ENCODE peak calls at places on chromosomes 4 and X, in eight cellular contexts. D, U, Z, B, O, A, J and N are unnamed samples. For H3K9me3, the result is how much of the 10 kb centered on the place peaks cover.

GRCh38 chr4:70522626-70523025 is 4.3 kb downstream of the AMTN start:
- DNase-seq in D (no peak), U (no peak), A (no peak), O (no peak), J (no peak), B (no peak), Z (no peak), N (no peak)

GRCh38 chr4:38194202-38194601 is 234.0 kb downstream of the PTTG2 start:
- DNase-seq in O (no peak), B (no peak), Z (no peak), J (no peak), U (no peak), A (no peak), D (no peak), N (no peak)

GRCh38 chrX:138669693-138670092 is 41.8 kb downstream of the FGF13 start:
- DNase-seq in Z (no peak), A (no peak), O (no peak), D (no peak), U (no peak), B (no peak), J (no peak), N (no peak)

GRCh38 chrX:112380541-112381278 is 298.1 kb upstream of the TRPC5 start:
- DNase-seq in D (no peak), O (no peak), B (no peak), U (no peak), A (no peak), Z (no peak), J (no peak), N (no peak)

GRCh38 chrX:71629467-71629866 is 11.2 kb upstream of the CXCR3 start:
- DNase-seq in O (no peak), J (no peak), U (no peak), D (peak), B (no peak), Z (peak), A (no peak), N (no peak)

GRCh38 chrX:75596178-75596577 is 73.3 kb upstream of the ZDHHC15 start:
- DNase-seq in J (no peak), Z (no peak), O (no peak), U (no peak), D (no peak), B (no peak), A (no peak), N (no peak)

GRCh38 chrX:16638533-16638932 is 11.4 kb upstream of the S100G start:
- DNase-seq in O (no peak), B (no peak), Z (no peak), A (no peak), J (no peak), U (no peak), D (no peak), N (no peak)

GRCh38 chr4:159549092-159549491 is 446.2 kb downstream of the RAPGEF2 start:
- DNase-seq in Z (no peak), B (no peak), D (no peak), A (no peak), U (no peak), O (no peak), J (no peak), N (no peak)

GRCh38 chr4:107261241-107261874 is 225.2 kb upstream of the DKK2 start:
- DNase-seq in J (no peak), O (no peak), B (no peak), Z (no peak), D (no peak), A (no peak), U (no peak), N (no peak)

GRCh38 chr4:41538887-41539498 is 1.0 kb downstream of the LIMCH1 start:
- DNase-seq in O (no peak), Z (no peak), A (no peak), B (no peak), U (no peak), D (no peak), J (no peak), N (no peak)

GRCh38 chr4:8451440-8452182 is 11.0 kb downstream of the TRMT44 start:
- DNase-seq in B (no peak), D (no peak), A (no peak), O (no peak), U (no peak), Z (no peak), J (no peak), N (no peak)

GRCh38 chr4:52704133-52704532 is 45.0 kb upstream of the USP46 start:
- DNase-seq in A (no peak), U (no peak), B (no peak), D (no peak), J (no peak), Z (no peak), O (no peak), N (no peak)

GRCh38 chrX:140724337-140725105 is 15.0 kb downstream of the LINC00632 start:
- DNase-seq in B (no peak), D (no peak), O (no peak), Z (no peak), U (no peak), A (no peak), J (no peak), N (no peak)

GRCh38 chrX:47644557-47645091 is 5.7 kb downstream of the ELK1 start:
- DNase-seq in B (no peak), U (no peak), J (no peak), A (no peak), O (no peak), Z (peak), D (no peak), N (no peak)

GRCh38 chr4:138562544-138562961 is 320.4 kb upstream of the SLC7A11 start:
- DNase-seq in Z (no peak), J (no peak), A (no peak), B (no peak), U (no peak), O (no peak), D (no peak), N (no peak)

GRCh38 chr4:56326363-56326762 is 60.9 kb downstream of the AASDH start:
- DNase-seq in O (no peak), B (no peak), J (no peak), U (no peak), A (no peak), Z (no peak), D (no peak), N (no peak)

GRCh38 chrX:12439396-12439795 is 301.1 kb downstream of the FRMPD4 start:
- DNase-seq in J (no peak), Z (no peak), D (no peak), A (no peak), O (no peak), U (no peak), B (no peak), N (no peak)

GRCh38 chr4:22434895-22435294 is 81.0 kb downstream of the ADGRA3 start:
- DNase-seq in J (peak), O (no peak), U (no peak), Z (peak), B (no peak), A (no peak), D (peak), N (peak)

GRCh38 chr4:590313-590841 is 14.3 kb upstream of the TMEM271 start:
- DNase-seq in J (no peak), Z (no peak), O (no peak), B (no peak), A (no peak), D (no peak), U (no peak), N (no peak)
- H3K9me3 ChIP-seq in J (under half), Z (under half), O (under half), B (under half), A (under half), D (under half), U (under half), N (under half)

DNA sequence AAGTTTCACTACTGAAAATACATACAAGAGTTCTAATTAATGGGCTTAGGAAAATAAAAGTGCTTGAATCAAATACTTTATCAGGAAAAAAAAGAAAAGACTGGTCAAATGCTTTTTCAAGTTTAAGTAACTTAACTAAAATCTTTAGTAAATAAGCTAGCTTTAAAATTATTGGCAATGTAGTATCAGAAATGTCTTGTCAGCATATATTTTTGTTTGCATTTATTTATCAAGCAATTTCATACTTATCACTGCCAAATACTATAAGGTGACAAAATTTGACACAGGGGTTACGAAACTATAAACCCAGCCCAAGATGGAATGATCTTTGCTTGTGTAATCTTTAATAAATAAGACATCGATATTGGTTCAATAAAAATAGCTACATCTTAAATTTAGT is 31.8 kb upstream of the MAGEA4 start:
- DNase-seq in B (no peak), Z (no peak), U (no peak), D (no peak), J (no peak), O (no peak), A (no peak), N (no peak)
- H3K9me3 ChIP-seq in B (under half), Z (under half), U (under half), D (under half), J (under half), O (under half), A (under half), N (under half)

DNA sequence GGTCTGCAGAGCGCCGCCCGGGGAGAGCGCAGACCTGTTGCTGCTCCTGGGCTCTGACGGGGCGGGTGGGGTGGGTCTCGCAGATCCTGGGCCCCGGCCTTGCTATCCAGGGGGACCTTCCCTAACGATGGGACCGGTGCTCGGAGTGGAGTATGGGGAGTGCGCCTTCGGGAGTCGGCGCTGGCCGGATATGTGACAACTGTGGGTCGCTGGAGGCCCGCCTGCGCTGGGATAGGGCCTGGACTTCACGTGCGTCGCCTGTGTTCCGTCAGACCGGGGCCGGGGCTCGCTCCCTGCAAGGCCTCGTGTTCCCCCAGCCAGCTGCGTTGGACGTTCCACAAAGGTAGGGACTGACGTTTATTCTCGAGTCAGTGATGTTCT is 1.2 kb downstream of the TBL1X start:
- DNase-seq in B (peak), O (no peak), U (peak), Z (no peak), J (peak), A (peak), D (peak), N (no peak)
- H3K9me3 ChIP-seq in B (under half), O (under half), U (under half), Z (under half), J (under half), A (under half), D (under half), N (under half)

GRCh38 chrX:106951230-106951629 is 31.0 kb downstream of the CLDN2 start:
- DNase-seq in A (no peak), Z (no peak), D (no peak), O (no peak), B (no peak), U (no peak), J (no peak), N (no peak)

GRCh38 chrX:106948641-106949040 is 28.4 kb downstream of the CLDN2 start:
- DNase-seq in U (no peak), Z (no peak), J (no peak), A (no peak), O (no peak), D (no peak), B (no peak), N (no peak)

GRCh38 chrX:106949366-106949765 is 29.2 kb downstream of the CLDN2 start:
- DNase-seq in D (no peak), O (no peak), B (no peak), J (no peak), Z (no peak), U (no peak), A (no peak), N (no peak)

GRCh38 chrX:106950381-106950780 is 30.2 kb downstream of the CLDN2 start:
- DNase-seq in O (no peak), D (no peak), Z (no peak), U (no peak), J (no peak), A (no peak), B (no peak), N (no peak)

GRCh38 chrX:106946449-106946848 is 26.2 kb downstream of the CLDN2 start:
- DNase-seq in J (no peak), Z (no peak), U (no peak), B (no peak), D (no peak), O (no peak), A (no peak), N (no peak)
- H3K9me3 ChIP-seq in J (under half), Z (under half), U (under half), B (under half), D (under half), O (under half), A (under half), N (under half)

DNA sequence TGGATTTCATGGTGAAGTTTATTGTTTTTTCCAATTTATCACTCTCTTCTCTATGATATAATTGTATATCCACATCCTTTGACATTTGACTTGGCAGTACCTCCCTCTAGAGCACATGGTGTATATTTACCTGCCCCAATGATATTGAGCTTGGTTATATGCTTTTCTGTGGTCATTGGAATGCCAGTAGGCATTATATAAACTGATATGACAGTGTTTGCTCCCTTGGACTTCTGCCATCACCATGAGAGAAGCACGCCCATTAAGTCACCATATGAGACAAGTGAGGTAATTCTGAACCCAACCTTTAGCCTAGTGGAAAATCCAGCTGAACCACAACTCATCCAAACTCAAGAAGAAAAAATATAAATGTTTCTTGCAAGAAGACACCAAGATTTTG is 2761.5 kb downstream of the ARAP2 start:
- DNase-seq in Z (no peak), U (no peak), D (no peak), A (no peak), J (no peak), O (no peak), B (no peak), N (peak)
- H3K9me3 ChIP-seq in Z (under half), U (under half), D (under half), A (under half), J (under half), O (under half), B (under half), N (under half)

DNA sequence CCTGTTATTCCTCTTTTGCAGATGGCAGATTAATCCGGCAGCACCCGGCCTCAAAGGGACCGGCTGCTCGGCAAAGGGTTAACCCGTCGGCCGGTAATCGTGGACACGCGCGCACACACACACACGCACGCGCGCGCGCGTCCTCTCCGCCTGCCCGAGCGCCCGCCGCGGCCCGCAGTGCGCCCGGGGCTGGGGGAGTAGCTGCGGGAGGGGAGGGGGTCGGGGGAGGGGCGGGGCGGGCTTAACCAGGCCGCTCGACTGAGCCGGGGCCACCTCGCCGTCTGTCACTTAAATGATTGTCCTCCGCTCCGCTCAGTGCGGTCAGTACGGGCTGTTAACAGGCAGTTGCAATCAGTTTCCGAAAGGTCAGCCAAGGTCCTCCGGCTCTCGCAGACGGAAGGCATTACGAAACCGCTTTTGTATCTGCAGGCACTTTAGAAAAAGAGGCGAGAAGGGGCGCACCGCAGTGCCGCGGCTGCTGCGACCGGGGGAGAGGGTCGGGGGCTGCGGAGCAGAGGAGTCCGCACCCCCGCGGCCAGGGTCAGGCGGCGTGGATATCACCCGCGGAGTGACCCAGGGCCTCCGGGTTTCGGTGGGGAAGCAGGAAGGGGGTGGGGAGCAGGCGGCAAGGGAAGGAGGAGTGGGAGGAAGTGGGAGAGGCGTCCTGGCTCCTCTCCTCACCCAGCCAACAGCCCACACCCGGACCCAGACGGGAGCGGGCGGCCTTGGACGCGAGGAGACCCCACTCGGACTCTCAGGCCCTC is 57.3 kb upstream of the BCOR start:
- DNase-seq in B (peak), U (peak), A (no peak), J (peak), D (peak), O (no peak), Z (no peak), N (peak)
- H3K9me3 ChIP-seq in B (under half), U (under half), A (under half), J (under half), D (under half), O (under half), Z (under half), N (under half)

GRCh38 chr4:19566041-19566440 is 685.7 kb upstream of the SLIT2 start:
- DNase-seq in B (no peak), J (no peak), Z (no peak), D (no peak), O (no peak), A (no peak), U (no peak), N (no peak)
- H3K9me3 ChIP-seq in B (under half), J (under half), Z (under half), D (under half), O (under half), A (under half), U (under half), N (under half)

GRCh38 chr4:374298-375160 is 36.9 kb downstream of the ZNF141 start:
- DNase-seq in A (no peak), J (no peak), O (no peak), U (no peak), Z (no peak), D (no peak), B (no peak), N (no peak)
- H3K9me3 ChIP-seq in A (half or more), J (under half), O (half or more), U (half or more), Z (half or more), D (half or more), B (half or more), N (under half)